ENCODE peak calls at places on chromosomes 13 and 19, in seven cellular contexts. E, J, G, Q, C, W and V are unnamed samples.

GRCh38 chr13:51364404-51365008 is 25.0 kb downstream of the SERPINE3 start:
- DNase-seq in E (no peak), J (no peak), G (peak; percentile 69), Q (no peak), C (peak; percentile 74), W (no peak), V (no peak)

GRCh38 chr19:48745208-48745995 is 1.3 kb downstream of the IZUMO1 start:
- DNase-seq in E (no peak), J (peak; percentile 41), G (peak; percentile 77), Q (no peak), C (peak; percentile 80), W (no peak), V (no peak)

GRCh38 chr19:12000152-12000981 is 35.1 kb downstream of the ZNF433 start:
- DNase-seq in E (no peak), J (no peak), G (peak; percentile 20), Q (no peak), C (peak; percentile 15), W (no peak), V (no peak)

GRCh38 chr13:113955235-113955634 is 18.6 kb downstream of the C13orf46 start:
- DNase-seq in E (no peak), J (no peak), G (no peak), Q (no peak), C (no peak), W (no peak), V (no peak)

GRCh38 chr19:53877361-53877766 is 4.6 kb upstream of the PRKCG start:
- DNase-seq in E (no peak), J (no peak), G (no peak), Q (peak; percentile 41), C (no peak), W (no peak), V (no peak)

GRCh38 chr19:45175663-45176345 is 2.2 kb downstream of the TRAPPC6A start:
- DNase-seq in E (no peak), J (no peak), G (no peak), Q (no peak), C (no peak), W (no peak), V (no peak)

GRCh38 chr13:28415994-28416411 is 78.9 kb downstream of the FLT1 start:
- DNase-seq in E (no peak), J (no peak), G (no peak), Q (no peak), C (no peak), W (no peak), V (no peak)

GRCh38 chr13:23905766-23906165 is 8.5 kb upstream of the C1QTNF9B start:
- DNase-seq in E (no peak), J (peak; percentile 24), G (peak; percentile 39), Q (no peak), C (no peak), W (no peak), V (no peak)

GRCh38 chr19:38250821-38251563 is 5.2 kb downstream of the PPP1R14A start:
- DNase-seq in E (peak; percentile 80), J (no peak), G (no peak), Q (no peak), C (no peak), W (no peak), V (peak; percentile 89)

GRCh38 chr13:29487466-29488454 is 107.7 kb downstream of the SLC7A1 start:
- DNase-seq in E (no peak), J (no peak), G (no peak), Q (no peak), C (no peak), W (no peak), V (no peak)

GRCh38 chr19:49790866-49791265 is 22.2 kb downstream of the FUZ start:
- DNase-seq in E (no peak), J (peak; percentile 80), G (no peak), Q (no peak), C (peak; percentile 47), W (no peak), V (no peak)

GRCh38 chr13:106497079-106497478 is 38.4 kb downstream of the EFNB2 start:
- DNase-seq in E (no peak), J (no peak), G (no peak), Q (no peak), C (no peak), W (no peak), V (no peak)

GRCh38 chr13:71674776-71675352 is 192.1 kb downstream of the DACH1 start:
- DNase-seq in E (no peak), J (no peak), G (no peak), Q (no peak), C (no peak), W (no peak), V (no peak)